ENCODE peak calls at places on chromosomes 12 and 14, in five cellular contexts. M is HTR-8/SVneo, R is kidney epithelial cell, C is AG09319, V is AG20443. K is an unnamed sample.

GRCh38 chr12:122356192-122356635 is 66.3 kb downstream of the CLIP1 start:
- DNase-seq in R (no peak), M (peak), V (peak), C (peak), K (peak)

GRCh38 chr12:119225454-119225853 is 46.7 kb downstream of the HSPB8 start:
- DNase-seq in R (no peak), C (no peak), M (no peak), V (no peak), K (no peak)

GRCh38 chr14:54108481-54109471 is 152.2 kb upstream of the BMP4 start:
- DNase-seq in C (peak), R (peak), M (peak), V (peak), K (peak)

GRCh38 chr12:115158816-115159215 is 474.8 kb upstream of the TBX3 start:
- DNase-seq in M (no peak), V (no peak), R (no peak), C (no peak), K (no peak)

GRCh38 chr14:102694530-102695171 is 82.6 kb upstream of the TRAF3 start:
- DNase-seq in R (peak), V (peak), M (peak), C (peak), K (peak)

GRCh38 chr12:13465641-13466040 is 269.1 kb downstream of the EMP1 start:
- DNase-seq in M (no peak), C (no peak), R (no peak), V (peak), K (no peak)

GRCh38 chr14:58733451-58734208 is 95.9 kb downstream of the DACT1 start:
- DNase-seq in R (no peak), V (no peak), C (no peak), M (no peak), K (no peak)

GRCh38 chr14:35526962-35527361 is 7.0 kb upstream of the INSM2 start:
- DNase-seq in M (no peak), V (no peak), C (no peak), R (no peak), K (no peak)

GRCh38 chr12:80317899-80318298 is 126.1 kb upstream of the PTPRQ start:
- DNase-seq in C (no peak), V (no peak), R (no peak), M (no peak), K (no peak)

GRCh38 chr14:101738921-101739320 is 22.6 kb upstream of the PPP2R5C start:
- DNase-seq in C (no peak), V (no peak), R (no peak), M (no peak), K (no peak)

GRCh38 chr14:69921052-69921451 is 41.8 kb downstream of the SMOC1 start:
- DNase-seq in M (no peak), C (no peak), V (peak), R (no peak), K (peak)

GRCh38 chr12:118498171-118498570 is 121.8 kb downstream of the SUDS3 start:
- DNase-seq in R (no peak), M (no peak), C (no peak), V (no peak), K (peak)

GRCh38 chr12:132161046-132161781 is 17.0 kb downstream of the NOC4L start:
- DNase-seq in C (no peak), M (no peak), V (no peak), R (no peak), K (peak)

GRCh38 chr12:3015356-3015755 is 56.2 kb downstream of the TEAD4 start:
- DNase-seq in V (no peak), C (no peak), R (no peak), M (no peak), K (no peak)

GRCh38 chr14:68172664-68173063 is 353.1 kb downstream of the RAD51B start:
- DNase-seq in M (no peak), R (peak), V (no peak), C (no peak), K (no peak)

GRCh38 chr14:24053548-24054323 is 1.9 kb downstream of the CARMIL3 start:
- DNase-seq in V (no peak), C (no peak), R (no peak), M (no peak), K (no peak)

GRCh38 chr14:38404616-38405015 is 148.7 kb upstream of the CLEC14A start:
- DNase-seq in M (no peak), V (peak), C (no peak), R (no peak), K (no peak)

GRCh38 chr12:103538397-103538796 is 42.6 kb upstream of the C12orf42 start:
- DNase-seq in V (peak), R (no peak), C (no peak), M (no peak), K (peak)

GRCh38 chr14:71582705-71583104 is 349.5 kb upstream of the RGS6 start:
- DNase-seq in C (no peak), V (peak), M (no peak), R (no peak), K (no peak)

GRCh38 chr12:61513499-61513898 is 746.7 kb upstream of the USP15 start:
- DNase-seq in M (no peak), R (no peak), C (no peak), V (no peak), K (no peak)

GRCh38 chr12:27995406-27995805 is 22.9 kb upstream of the PTHLH start:
- DNase-seq in C (no peak), V (no peak), M (no peak), R (no peak), K (no peak)

GRCh38 chr14:90976076-90976475 is 84.4 kb downstream of the RPS6KA5 start:
- DNase-seq in V (no peak), R (no peak), C (no peak), M (no peak), K (no peak)

GRCh38 chr12:107912421-107913004 is 138.0 kb downstream of the ASCL4 start:
- DNase-seq in R (no peak), M (peak), C (no peak), V (peak), K (peak)

GRCh38 chr12:24631691-24632090 is 317.2 kb downstream of the BCAT1 start:
- DNase-seq in M (no peak), R (no peak), V (no peak), C (no peak), K (no peak)

GRCh38 chr14:90495357-90496276 is 98.8 kb downstream of the CALM1 start:
- DNase-seq in R (no peak), M (peak), V (peak), C (peak), K (peak)

GRCh38 chr12:34377243-34378035 is 355.1 kb downstream of the ALG10 start:
- DNase-seq in M (no peak), C (no peak), V (no peak), R (no peak), K (no peak)

GRCh38 chr14:70645892-70646291 is 4.2 kb downstream of the TTC9 start:
- DNase-seq in V (no peak), M (no peak), R (no peak), C (no peak), K (no peak)

GRCh38 chr14:94767321-94767878 is 2.5 kb downstream of the GSC start:
- DNase-seq in C (no peak), R (no peak), V (no peak), M (no peak), K (no peak)

GRCh38 chr12:54385251-54385914 is 850 bp upstream of the ZNF385A start:
- DNase-seq in M (no peak), C (no peak), V (no peak), R (no peak), K (no peak)

GRCh38 chr12:93461503-93461902 is 5.8 kb upstream of the MRPL42 start:
- DNase-seq in M (no peak), R (no peak), C (no peak), V (no peak), K (no peak)